ENCODE peak calls at places on chromosome 9, in four cellular contexts. F is HL-60, L is GM12878, I is K562. C is an unnamed sample.

GRCh38 chr9:115847245-115847644 is 306.3 kb upstream of the PAPPA start:
- DNase-seq in F (no peak), L (no peak), I (no peak), C (no peak)

GRCh38 chr9:122403381-122404002 is 32.7 kb downstream of the PTGS1 start:
- DNase-seq in F (no peak), L (no peak), I (no peak), C (no peak)

GRCh38 chr9:16442622-16443021 is 427.8 kb downstream of the BNC2 start:
- DNase-seq in F (no peak), L (no peak), I (no peak), C (no peak)

GRCh38 chr9:95316794-95317118 is 753 bp downstream of the FANCC start:
- DNase-seq in F (no peak), L (no peak), I (peak; percentile 82), C (peak; percentile 49)

GRCh38 chr9:87498046-87498815 is 564 bp downstream of the DAPK1 start:
- DNase-seq in F (no peak), L (no peak), I (peak; percentile 50), C (peak; percentile 23)

GRCh38 chr9:3794005-3794404 is 268.2 kb upstream of the RFX3 start:
- DNase-seq in F (no peak), L (no peak), I (no peak), C (no peak)

GRCh38 chr9:79352322-79352721 is 219.4 kb upstream of the TLE4 start:
- DNase-seq in F (no peak), L (no peak), I (no peak), C (no peak)

GRCh38 chr9:71072587-71072986 is 48.8 kb downstream of the TRPM3 start:
- DNase-seq in F (no peak), L (no peak), I (no peak), C (no peak)

GRCh38 chr9:94554439-94555331 is at the start of gene PCAT7:
- DNase-seq in F (peak; percentile 65), L (peak; percentile 12), I (peak; percentile 72), C (peak; percentile 65)

GRCh38 chr9:112421771-112422222 is 41.9 kb downstream of the HSDL2 start:
- DNase-seq in F (no peak), L (no peak), I (peak; percentile 57), C (no peak)
- TF ChIP-seq SPI1 in F (no peak), L (no peak), I (no peak), C (no peak)

GRCh38 chr9:20252778-20253177 is 369.5 kb downstream of the MLLT3 start:
- DNase-seq in F (no peak), L (no peak), I (no peak), C (no peak)

GRCh38 chr9:20256284-20256948 is 365.9 kb downstream of the MLLT3 start:
- DNase-seq in F (no peak), L (no peak), I (no peak), C (no peak)

GRCh38 chr9:20253635-20254034 is 368.7 kb downstream of the MLLT3 start:
- DNase-seq in F (no peak), L (no peak), I (no peak), C (no peak)

GRCh38 chr9:20255052-20255451 is 367.2 kb downstream of the MLLT3 start:
- DNase-seq in F (no peak), L (no peak), I (no peak), C (no peak)
- TF ChIP-seq SPI1 in F (no peak), L (no peak), I (no peak), C (no peak)

GRCh38 chr9:81522721-81523551 is 166.4 kb downstream of the TLE1 start:
- DNase-seq in F (peak; percentile 12), L (no peak), I (no peak), C (no peak)
- TF ChIP-seq SPI1 in F (no peak), L (no peak), I (no peak), C (no peak)

GRCh38 chr9:125079931-125080330 is 63.4 kb downstream of the SCAI start:
- DNase-seq in F (no peak), L (no peak), I (no peak), C (no peak)

GRCh38 chr9:125075997-125076396 is 67.3 kb downstream of the SCAI start:
- DNase-seq in F (no peak), L (no peak), I (no peak), C (no peak)

GRCh38 chr9:125074976-125075375 is 68.4 kb downstream of the SCAI start:
- DNase-seq in F (no peak), L (no peak), I (no peak), C (no peak)
- TF ChIP-seq SPI1 in F (no peak), L (no peak), I (no peak), C (no peak)

GRCh38 chr9:111481885-111482636 is 2.1 kb downstream of the ECPAS start:
- DNase-seq in F (no peak), L (no peak), I (no peak), C (no peak)
- TF ChIP-seq SPI1 in F (no peak), L (no peak), I (no peak), C (no peak)

C was measured in GM12891.